ENCODE peak calls at places on chromosomes 12 and 14, in four cellular contexts. U, W, F and Q are unnamed samples.

GRCh38 chr12:10241276-10241675 is 28.6 kb downstream of the GABARAPL1 start:
- DNase-seq in F (no peak), U (no peak), W (no peak), Q (no peak)

GRCh38 chr12:29962276-29963035 is 178.7 kb upstream of the TMTC1 start:
- DNase-seq in F (no peak), W (no peak), U (no peak), Q (no peak)

GRCh38 chr14:24948261-24948847 is 101.6 kb downstream of the STXBP6 start:
- DNase-seq in W (no peak), F (no peak), U (no peak), Q (no peak)

GRCh38 chr12:32841061-32841460 is 55.5 kb downstream of the PKP2 start:
- DNase-seq in W (no peak), F (no peak), U (no peak), Q (no peak)

GRCh38 chr12:9361879-9362326 is 153.7 kb upstream of the PZP start:
- DNase-seq in F (no peak), W (no peak), U (no peak), Q (no peak)

GRCh38 chr12:106049105-106049504 is 89.6 kb downstream of the NUAK1 start:
- DNase-seq in U (peak), W (no peak), F (no peak), Q (no peak)

GRCh38 chr12:54025507-54026393 is 2.5 kb upstream of the HOXC6 start:
- DNase-seq in U (no peak), W (no peak), F (no peak), Q (no peak)

GRCh38 chr12:45743247-45743646 is 13.7 kb downstream of the ARID2 start:
- DNase-seq in W (no peak), U (no peak), F (no peak), Q (no peak)

GRCh38 chr14:61563162-61563511 is 132.2 kb upstream of the HIF1A start:
- DNase-seq in U (no peak), W (no peak), F (no peak), Q (no peak)

GRCh38 chr14:96197969-96198368 is 6.7 kb upstream of the BDKRB2 start:
- DNase-seq in U (no peak), W (no peak), F (no peak), Q (no peak)

GRCh38 chr12:47507221-47507620 is 198.6 kb downstream of the RPAP3 start:
- DNase-seq in F (no peak), W (no peak), U (peak), Q (no peak)

GRCh38 chr12:88552672-88553079 is 27.6 kb downstream of the KITLG start:
- DNase-seq in W (no peak), F (no peak), U (peak), Q (no peak)

GRCh38 chr12:17680220-17680619 is 409.8 kb downstream of the RERGL start:
- DNase-seq in W (no peak), F (no peak), U (no peak), Q (no peak)

GRCh38 chr12:89195470-89195869 is 156.8 kb downstream of the DUSP6 start:
- DNase-seq in W (no peak), F (no peak), U (no peak), Q (no peak)

GRCh38 chr12:29346764-29347421 is 34.1 kb downstream of the ERGIC2 start:
- DNase-seq in F (no peak), U (no peak), W (no peak), Q (no peak)

GRCh38 chr12:99235381-99235780 is 412.2 kb upstream of the GARIN6 start:
- DNase-seq in U (no peak), F (no peak), W (no peak), Q (no peak)

GRCh38 chr12:25106818-25107217 is 88.1 kb downstream of the DNAI7 start:
- DNase-seq in W (no peak), U (no peak), F (no peak), Q (no peak)

GRCh38 chr12:29521951-29522350 is 24.5 kb upstream of the OVCH1 start:
- DNase-seq in W (no peak), F (no peak), U (peak), Q (no peak)

GRCh38 chr14:23925523-23926075 is 28.0 kb upstream of the DHRS4 start:
- DNase-seq in U (no peak), W (no peak), F (no peak), Q (no peak)

GRCh38 chr12:124498870-124499753 is 68.3 kb downstream of the NCOR2 start:
- DNase-seq in W (no peak), U (no peak), F (no peak), Q (no peak)

GRCh38 chr12:128178971-128179370 is 88.0 kb upstream of the TMEM132C start:
- DNase-seq in U (no peak), W (no peak), F (no peak), Q (no peak)

GRCh38 chr14:38788060-38788459 is 315.0 kb downstream of the SEC23A start:
- DNase-seq in W (no peak), U (no peak), F (no peak), Q (no peak)

GRCh38 chr14:26917086-26917485 is 319.3 kb upstream of the NOVA1 start:
- DNase-seq in F (no peak), W (peak), U (peak), Q (peak)

GRCh38 chr12:31588976-31589375 is 2.0 kb downstream of the DENND5B start:
- DNase-seq in U (peak), F (no peak), W (no peak), Q (no peak)

GRCh38 chr12:119177724-119178380 is 879 bp upstream of the HSPB8 start:
- DNase-seq in F (no peak), W (no peak), U (no peak), Q (no peak)

GRCh38 chr14:37436519-37436918 is 158.5 kb downstream of the FOXA1 start:
- DNase-seq in F (no peak), W (no peak), U (no peak), Q (no peak)

GRCh38 chr12:49643961-49644619 is 20.7 kb downstream of the PRPF40B start:
- DNase-seq in W (no peak), F (no peak), U (no peak), Q (no peak)

GRCh38 chr12:119239040-119239439 is 60.3 kb downstream of the HSPB8 start:
- DNase-seq in F (no peak), W (no peak), U (no peak), Q (no peak)

GRCh38 chr14:97415907-97416306 is 618.7 kb downstream of the VRK1 start:
- DNase-seq in F (no peak), U (no peak), W (no peak), Q (no peak)

GRCh38 chr12:97167598-97167997 is 260.5 kb downstream of the NEDD1 start:
- DNase-seq in U (no peak), F (no peak), W (peak), Q (no peak)

GRCh38 chr12:93090768-93091172 is 161.7 kb upstream of the EEA1 start:
- DNase-seq in F (no peak), W (peak), U (peak), Q (peak)

GRCh38 chr12:67625004-67625403 is 23.5 kb upstream of the DYRK2 start:
- DNase-seq in W (no peak), F (no peak), U (no peak), Q (no peak)

GRCh38 chr12:647713-648085 is 15.5 kb downstream of the NINJ2 start:
- DNase-seq in F (no peak), W (no peak), U (no peak), Q (no peak)

GRCh38 chr12:15752780-15753179 is 36.4 kb downstream of the EPS8 start:
- DNase-seq in W (no peak), U (no peak), F (no peak), Q (no peak)

GRCh38 chr12:2233034-2233433 is 180.2 kb downstream of the CACNA1C start:
- DNase-seq in F (no peak), W (no peak), U (peak), Q (no peak)

GRCh38 chr12:53683494-53683893 is 7.6 kb upstream of the ATP5MC2 start:
- DNase-seq in U (no peak), W (no peak), F (no peak), Q (no peak)

GRCh38 chr12:54147186-54147585 is 41.6 kb downstream of the SMUG1 start:
- DNase-seq in F (no peak), U (no peak), W (no peak), Q (no peak)

GRCh38 chr14:105207460-105207901 is 26.4 kb upstream of the NUDT14 start:
- DNase-seq in U (no peak), W (no peak), F (no peak), Q (no peak)
- TF ChIP-seq CTCF in U (no peak), W (no peak), F (no peak), Q (no peak)

DNA sequence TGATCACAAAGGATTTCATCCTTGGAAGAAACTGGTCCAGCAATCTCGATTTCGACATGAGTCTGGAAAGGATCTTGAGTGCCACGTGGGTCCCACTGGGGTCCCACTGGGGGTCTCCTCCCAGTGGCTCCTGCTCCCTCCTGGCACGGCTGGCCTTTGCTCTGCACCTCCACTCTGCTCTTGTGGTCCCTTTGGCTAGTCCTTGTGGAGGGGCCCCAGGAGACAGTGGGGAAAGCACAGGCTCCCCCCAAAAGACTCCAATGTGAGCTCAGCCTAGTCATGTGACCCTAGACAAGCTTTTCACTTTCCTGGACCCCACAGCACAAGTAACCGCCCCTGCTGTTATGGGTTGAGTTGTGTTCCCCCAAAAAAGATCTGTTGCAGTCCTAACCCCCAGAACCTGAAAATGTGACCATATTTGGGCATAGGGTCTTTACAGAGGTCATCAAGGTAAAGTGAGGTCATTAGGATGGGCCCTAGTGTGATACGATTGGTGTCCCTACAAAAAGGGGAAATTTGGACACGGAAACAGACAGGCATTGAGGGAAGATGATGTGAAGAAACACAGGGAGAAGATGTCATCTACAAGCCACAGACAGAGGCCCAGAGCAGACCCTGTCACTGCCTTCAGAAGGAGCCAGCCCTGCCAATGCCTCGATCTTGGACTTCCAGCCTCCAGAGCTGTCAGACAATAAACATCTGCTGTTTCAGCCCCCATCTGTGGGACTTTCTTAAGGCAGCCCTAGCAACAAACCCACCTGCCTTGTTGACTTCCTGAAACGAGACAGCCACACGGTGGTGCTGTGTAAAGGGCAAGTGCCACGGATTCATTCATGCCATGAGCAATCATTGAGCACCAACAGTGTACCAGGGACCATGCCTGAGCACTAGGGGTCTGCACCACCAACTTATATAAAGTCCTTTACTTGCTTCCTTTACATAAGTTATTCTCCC is 23.8 kb upstream of the PPP2R5C start:
- DNase-seq in U (no peak), F (no peak), W (no peak), Q (no peak)
- TF ChIP-seq CTCF in U (no peak), F (no peak), W (no peak), Q (no peak)

DNA sequence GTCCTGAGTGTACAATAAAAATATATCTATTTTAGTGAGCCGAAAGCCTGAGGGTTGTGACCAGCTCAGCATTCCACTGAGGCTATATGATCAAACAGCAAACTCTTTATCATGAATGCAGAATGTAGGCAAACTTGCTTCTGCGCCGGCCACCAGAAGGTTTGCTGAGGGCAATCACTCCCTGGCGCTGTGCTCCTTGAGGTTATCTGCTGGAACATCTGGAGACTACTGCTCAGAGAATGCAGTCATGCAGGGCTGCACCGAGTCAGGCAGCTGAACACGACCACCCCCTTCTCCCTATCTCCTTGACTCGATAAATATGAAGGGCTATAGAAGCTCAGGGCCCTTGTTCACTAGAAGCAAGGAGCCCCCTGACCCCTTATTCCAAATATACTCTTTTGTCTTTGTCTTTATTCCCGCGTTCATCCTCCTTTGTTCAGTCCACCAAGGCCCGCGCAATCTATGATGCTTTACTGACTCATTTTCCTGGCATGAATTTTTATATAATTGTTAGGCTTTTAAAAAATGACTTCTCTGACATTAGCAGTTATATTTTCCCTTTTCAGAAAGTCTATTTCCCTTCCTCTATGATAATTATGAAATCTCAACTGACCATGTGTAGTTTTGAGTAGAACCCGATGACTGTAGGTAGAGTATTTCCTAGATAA is 1089.3 kb downstream of the SLC16A7 start:
- DNase-seq in W (no peak), F (no peak), U (no peak), Q (no peak)
- TF ChIP-seq CTCF in W (peak), F (no peak), U (peak), Q (peak)

DNA sequence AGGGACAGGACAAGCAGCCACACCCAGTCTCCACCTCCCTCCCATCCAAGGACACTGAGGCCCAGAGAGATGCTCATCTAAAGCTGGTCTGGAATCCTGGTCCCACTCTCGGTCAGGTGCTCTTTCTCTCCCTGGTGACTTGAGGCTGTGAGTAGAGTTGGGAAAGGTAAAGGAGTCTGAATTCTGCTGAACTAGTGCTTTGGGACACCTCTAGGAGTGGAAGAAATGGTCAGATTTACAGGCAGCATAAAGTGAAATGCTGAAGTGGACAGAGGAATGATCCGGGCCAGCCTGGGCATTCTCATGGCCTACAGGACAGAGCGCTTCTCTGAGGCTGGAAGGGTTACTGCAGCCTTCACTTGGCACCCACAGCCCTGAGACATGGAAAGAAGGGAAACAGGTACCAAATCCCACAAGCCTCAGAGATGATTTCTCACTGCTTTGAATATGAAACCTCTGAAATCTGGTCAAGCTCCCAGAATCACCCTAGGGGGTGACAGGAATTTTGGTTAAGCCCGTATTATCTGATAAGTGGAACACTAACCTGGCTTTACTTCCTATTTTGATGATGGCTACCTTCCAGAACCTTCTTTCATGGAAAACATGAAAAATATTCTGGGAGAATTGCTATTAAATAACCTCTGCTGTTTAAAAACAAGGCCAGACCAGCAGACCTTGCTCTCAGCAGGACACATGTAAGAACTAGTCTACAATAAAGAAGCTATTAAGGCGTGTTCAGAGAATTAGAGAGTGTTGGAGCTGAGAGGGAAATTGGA is 281.7 kb downstream of the ZFP36L1 start:
- DNase-seq in W (peak), U (no peak), F (peak), Q (no peak)
- TF ChIP-seq CTCF in W (peak), U (no peak), F (no peak), Q (no peak)

GRCh38 chr12:109057376-109057775 is 5.0 kb downstream of the USP30 start:
- DNase-seq in F (no peak), W (no peak), U (no peak), Q (no peak)
- TF ChIP-seq CTCF in F (no peak), W (no peak), U (no peak), Q (no peak)

GRCh38 chr12:100651108-100651507 is 77.6 kb downstream of the GAS2L3 start:
- DNase-seq in F (no peak), W (no peak), U (no peak), Q (no peak)
- TF ChIP-seq CTCF in F (no peak), W (peak), U (peak), Q (peak)

DNA sequence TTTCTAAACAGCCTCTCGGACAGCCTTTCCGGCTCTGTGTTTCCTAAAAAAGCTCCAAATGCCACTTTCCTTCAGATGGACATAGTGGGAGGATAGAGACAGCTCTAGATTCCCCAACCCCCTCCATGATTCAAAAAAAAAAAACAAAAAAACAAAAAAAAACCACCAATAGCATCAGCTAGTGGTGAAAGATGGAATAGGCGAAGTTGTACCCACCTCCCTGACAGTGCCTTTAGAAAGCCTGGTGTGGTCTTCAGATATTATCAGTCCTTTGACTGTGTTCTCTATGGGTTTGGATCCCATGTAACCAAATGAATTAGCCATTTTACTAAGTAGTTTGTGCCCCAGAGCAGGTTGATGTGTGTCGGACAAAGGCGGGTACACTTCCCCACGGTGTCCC is 94.1 kb downstream of the PHETA1 start:
- DNase-seq in W (no peak), U (no peak), F (no peak), Q (no peak)
- TF ChIP-seq CTCF in W (peak), U (peak), F (no peak), Q (peak)